ENCODE peak calls at places on chromosome 3, in four cellular contexts. One of them, this sample, is unnamed. For H3K4me1, the result is how much of the 10 kb centered on the place peaks cover.

GRCh38 chr3:28476194-28476593 is 127.6 kb upstream of the AZI2 start:
- DNase-seq in OCI-LY7: peak
- DNase-seq in adrenal gland: no peak
- DNase-seq in kidney: no peak
- DNase-seq in this sample: no peak

GRCh38 chr3:113751145-113751544 is 4.3 kb downstream of the ATP6V1A start:
- DNase-seq in OCI-LY7: no peak
- DNase-seq in adrenal gland: no peak
- DNase-seq in kidney: no peak
- DNase-seq in this sample: no peak

GRCh38 chr3:196533260-196533681 is 18.1 kb upstream of the SMCO1 start:
- DNase-seq in OCI-LY7: no peak
- DNase-seq in adrenal gland: no peak
- DNase-seq in kidney: no peak
- DNase-seq in this sample: no peak

GRCh38 chr3:44464509-44464908 is 13.0 kb downstream of the ZNF445 start:
- DNase-seq in OCI-LY7: no peak
- DNase-seq in adrenal gland: no peak
- DNase-seq in kidney: no peak
- DNase-seq in this sample: no peak

GRCh38 chr3:152656207-152657001 is 178.5 kb upstream of the P2RY1 start:
- DNase-seq in OCI-LY7: no peak
- DNase-seq in adrenal gland: no peak
- DNase-seq in kidney: no peak
- DNase-seq in this sample: no peak

GRCh38 chr3:127033786-127034185 is 50.9 kb downstream of the PLXNA1 start:
- DNase-seq in OCI-LY7: no peak
- DNase-seq in adrenal gland: no peak
- DNase-seq in kidney: peak
- DNase-seq in this sample: no peak

GRCh38 chr3:39550343-39550742 is 82.9 kb downstream of the MOBP start:
- DNase-seq in OCI-LY7: no peak
- DNase-seq in adrenal gland: no peak
- DNase-seq in kidney: no peak
- DNase-seq in this sample: no peak

GRCh38 chr3:174536319-174536718 is 322.8 kb upstream of the NAALADL2 start:
- DNase-seq in OCI-LY7: no peak
- DNase-seq in adrenal gland: no peak
- DNase-seq in kidney: no peak
- DNase-seq in this sample: no peak

GRCh38 chr3:28667646-28668376 is 319.2 kb upstream of the AZI2 start:
- DNase-seq in OCI-LY7: peak
- DNase-seq in adrenal gland: peak
- DNase-seq in kidney: peak
- DNase-seq in this sample: peak

GRCh38 chr3:71409352-71409751 is 174.2 kb downstream of the FOXP1 start:
- DNase-seq in OCI-LY7: no peak
- DNase-seq in adrenal gland: no peak
- DNase-seq in kidney: no peak
- DNase-seq in this sample: no peak

GRCh38 chr3:71414189-71414924 is 169.2 kb downstream of the FOXP1 start:
- DNase-seq in OCI-LY7: no peak
- DNase-seq in adrenal gland: no peak
- DNase-seq in kidney: no peak
- DNase-seq in this sample: no peak

GRCh38 chr3:71415708-71416108 is 167.8 kb downstream of the FOXP1 start:
- DNase-seq in OCI-LY7: no peak
- DNase-seq in adrenal gland: no peak
- DNase-seq in kidney: no peak
- DNase-seq in this sample: no peak

GRCh38 chr3:71416868-71417267 is 166.7 kb downstream of the FOXP1 start:
- DNase-seq in OCI-LY7: peak
- DNase-seq in adrenal gland: no peak
- DNase-seq in kidney: no peak
- DNase-seq in this sample: no peak

GRCh38 chr3:71413572-71413971 is 170.0 kb downstream of the FOXP1 start:
- DNase-seq in OCI-LY7: no peak
- DNase-seq in adrenal gland: no peak
- DNase-seq in kidney: no peak
- DNase-seq in this sample: no peak
- H3K4me1 ChIP-seq in OCI-LY7: half or more
- H3K4me1 ChIP-seq in adrenal gland: under half
- H3K4me1 ChIP-seq in kidney: under half
- H3K4me1 ChIP-seq in this sample: under half

GRCh38 chr3:58341376-58341775 is 8.7 kb downstream of the PXK start:
- DNase-seq in OCI-LY7: no peak
- DNase-seq in adrenal gland: no peak
- DNase-seq in kidney: no peak
- DNase-seq in this sample: no peak
- H3K4me1 ChIP-seq in OCI-LY7: half or more
- H3K4me1 ChIP-seq in adrenal gland: under half
- H3K4me1 ChIP-seq in kidney: under half
- H3K4me1 ChIP-seq in this sample: under half

DNA sequence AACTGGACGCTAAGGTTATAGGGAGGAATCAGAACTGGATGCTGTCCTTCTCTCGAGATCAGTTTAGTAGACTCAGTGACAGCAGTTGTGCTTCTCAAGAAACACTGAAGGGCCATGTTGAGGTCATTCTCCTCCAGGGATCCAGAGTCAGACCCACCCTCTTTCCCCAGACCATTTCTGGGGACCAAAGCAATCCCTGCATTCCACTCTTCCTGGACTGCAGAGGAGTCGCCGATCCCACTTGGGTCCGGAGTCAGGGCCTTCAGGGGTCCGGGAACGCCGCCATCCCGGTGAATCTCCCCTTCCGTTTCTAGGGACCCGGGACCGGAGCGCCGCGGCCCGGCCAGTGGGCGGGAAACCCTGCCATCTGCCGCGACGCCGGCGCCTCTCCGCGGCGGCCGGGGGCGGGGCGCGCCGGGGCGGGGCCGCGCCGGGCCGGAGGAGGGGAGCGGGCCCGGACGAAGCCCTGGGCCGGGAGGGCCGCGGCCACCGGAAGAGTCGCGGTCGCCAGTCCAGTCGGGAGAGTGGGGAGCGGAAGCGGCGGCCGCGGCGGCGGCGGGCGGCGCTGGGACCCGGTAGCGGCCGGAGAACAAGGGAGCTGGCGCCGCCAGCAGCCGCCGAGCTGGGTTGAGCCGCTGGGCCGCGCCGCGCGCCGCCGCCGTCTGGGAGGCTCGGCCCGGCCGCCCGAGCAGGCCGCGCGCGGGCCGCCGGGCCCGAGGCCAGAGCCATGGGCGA is at the start of gene DVL3:
- DNase-seq in OCI-LY7: peak
- DNase-seq in adrenal gland: peak
- DNase-seq in kidney: peak
- DNase-seq in this sample: peak
- H3K4me1 ChIP-seq in OCI-LY7: under half
- H3K4me1 ChIP-seq in adrenal gland: under half
- H3K4me1 ChIP-seq in kidney: under half
- H3K4me1 ChIP-seq in this sample: half or more

GRCh38 chr3:137692803-137693431 is 71.2 kb upstream of the SOX14 start:
- DNase-seq in OCI-LY7: peak
- DNase-seq in adrenal gland: peak
- DNase-seq in kidney: no peak
- DNase-seq in this sample: no peak

DNA sequence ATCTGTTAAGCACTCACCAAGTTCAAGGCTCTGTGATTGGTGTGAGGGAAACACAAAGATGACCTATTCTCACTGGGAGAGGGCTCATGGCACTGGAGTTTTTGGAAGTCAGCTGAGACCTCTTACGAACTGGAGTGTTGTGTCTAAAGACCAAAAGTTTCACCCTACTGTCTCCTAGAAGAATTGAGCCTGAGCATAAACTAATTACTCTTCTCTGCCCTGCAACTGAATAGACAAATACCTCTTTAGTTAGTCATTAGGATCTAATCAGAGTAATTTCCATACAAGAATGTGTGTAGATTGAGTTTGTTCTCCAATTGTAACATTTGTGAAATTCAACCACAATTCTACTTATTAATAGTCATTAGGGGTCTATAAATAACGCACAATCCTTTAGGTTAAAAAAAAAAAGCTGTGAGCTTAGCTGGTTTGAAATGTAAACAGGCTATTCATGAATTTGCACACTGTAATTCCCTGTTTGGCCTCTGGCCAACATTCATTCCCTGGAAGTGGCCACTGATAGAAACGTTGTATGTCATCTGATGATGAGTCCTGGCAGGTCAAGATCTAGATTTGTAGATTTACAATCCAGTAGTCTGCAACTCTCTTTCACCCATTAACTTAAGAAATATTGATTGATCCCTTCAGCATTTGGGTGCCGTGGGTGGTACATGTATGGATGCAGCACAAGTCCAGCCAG is 76.8 kb upstream of the SOX14 start:
- DNase-seq in OCI-LY7: no peak
- DNase-seq in adrenal gland: no peak
- DNase-seq in kidney: no peak
- DNase-seq in this sample: no peak
- H3K4me1 ChIP-seq in OCI-LY7: under half
- H3K4me1 ChIP-seq in adrenal gland: under half
- H3K4me1 ChIP-seq in kidney: under half
- H3K4me1 ChIP-seq in this sample: under half

GRCh38 chr3:120047686-120048085 is 46.6 kb downstream of the GSK3B start:
- DNase-seq in OCI-LY7: no peak
- DNase-seq in adrenal gland: no peak
- DNase-seq in kidney: no peak
- DNase-seq in this sample: no peak

GRCh38 chr3:120048355-120048754 is 45.9 kb downstream of the GSK3B start:
- DNase-seq in OCI-LY7: no peak
- DNase-seq in adrenal gland: no peak
- DNase-seq in kidney: no peak
- DNase-seq in this sample: no peak

GRCh38 chr3:120052225-120052624 is 42.0 kb downstream of the GSK3B start:
- DNase-seq in OCI-LY7: no peak
- DNase-seq in adrenal gland: no peak
- DNase-seq in kidney: no peak
- DNase-seq in this sample: no peak

GRCh38 chr3:120052685-120053084 is 41.6 kb downstream of the GSK3B start:
- DNase-seq in OCI-LY7: no peak
- DNase-seq in adrenal gland: no peak
- DNase-seq in kidney: no peak
- DNase-seq in this sample: no peak

DNA sequence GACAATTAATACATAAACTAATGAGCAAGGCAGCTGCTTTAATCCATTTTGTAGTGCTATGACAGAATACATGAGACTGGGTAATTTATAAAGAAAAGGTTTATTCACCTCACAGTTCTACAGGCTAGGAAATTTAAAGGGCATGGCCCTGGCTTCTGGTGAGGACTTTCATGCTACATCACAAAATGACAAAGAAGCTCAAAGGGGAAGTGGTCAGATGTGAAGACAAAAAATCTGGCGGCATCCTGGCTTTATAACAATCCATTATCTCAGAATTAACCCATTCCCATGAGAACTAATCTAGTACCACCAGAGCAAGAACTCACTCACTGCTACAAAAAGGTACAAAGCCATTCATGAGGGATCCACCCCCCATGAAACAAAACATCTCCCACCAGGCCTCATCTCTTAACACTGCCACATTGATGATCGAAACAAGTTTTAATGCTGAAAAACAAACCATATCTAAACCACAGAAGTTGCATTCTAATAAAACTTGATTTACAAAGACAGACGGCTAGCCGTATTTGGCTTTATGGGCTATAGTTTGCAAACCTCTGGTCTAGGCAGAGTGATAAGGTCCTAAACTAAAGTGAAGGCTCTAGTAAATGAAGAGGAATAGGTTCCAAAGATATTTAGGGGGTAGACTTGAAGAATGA is 44.2 kb downstream of the GSK3B start:
- DNase-seq in OCI-LY7: peak
- DNase-seq in adrenal gland: no peak
- DNase-seq in kidney: no peak
- DNase-seq in this sample: no peak
- H3K4me1 ChIP-seq in OCI-LY7: under half
- H3K4me1 ChIP-seq in adrenal gland: under half
- H3K4me1 ChIP-seq in kidney: under half
- H3K4me1 ChIP-seq in this sample: under half

DNA sequence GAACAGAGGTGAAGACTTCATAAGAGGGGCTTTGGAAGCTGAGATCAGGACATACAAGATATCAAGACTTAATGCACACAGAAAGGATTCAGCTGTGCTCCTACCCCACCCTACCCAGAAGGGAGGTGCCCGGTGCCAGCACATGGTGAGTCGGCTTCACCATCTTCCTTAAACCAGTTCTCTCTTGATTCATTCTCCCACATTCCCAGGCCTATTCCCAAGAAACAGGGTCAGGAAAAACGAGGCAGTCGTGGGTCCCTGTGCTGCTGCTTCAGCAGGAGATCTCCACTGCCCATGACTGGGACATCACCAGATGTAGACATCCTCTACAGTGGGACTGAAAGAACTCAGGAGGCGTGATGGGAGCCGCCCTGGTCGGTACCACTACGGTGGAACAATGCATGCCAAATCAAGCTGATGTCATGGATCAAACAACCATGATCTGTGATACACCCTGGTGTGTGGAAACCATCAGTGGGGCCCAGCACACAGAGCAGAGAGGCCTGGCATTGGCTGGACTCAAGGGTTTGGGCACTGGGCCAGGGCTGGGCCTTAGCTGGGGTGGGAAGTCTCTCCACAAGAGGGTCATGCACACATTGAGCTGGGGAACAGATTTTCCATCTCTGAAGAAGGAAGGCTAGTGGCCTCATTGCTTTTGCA is 41.9 kb downstream of the CCDC12 start:
- DNase-seq in OCI-LY7: no peak
- DNase-seq in adrenal gland: peak
- DNase-seq in kidney: peak
- DNase-seq in this sample: no peak
- H3K4me1 ChIP-seq in OCI-LY7: half or more
- H3K4me1 ChIP-seq in adrenal gland: half or more
- H3K4me1 ChIP-seq in kidney: half or more
- H3K4me1 ChIP-seq in this sample: half or more

This sample was measured in tibial artery.